ENCODE peak calls at places on chromosome 21, in nine cellular contexts. One of them, this sample, is unnamed.

GRCh38 chr21:17779486-17779885 is 39.7 kb downstream of the C21orf91 start:
- DNase-seq in activated B cell treated with CpG ODN at 0.5 μM for 24 hours: no peak
- DNase-seq in T-cell: no peak
- DNase-seq in Jurkat, Clone E6-1: no peak
- DNase-seq in heart right ventricle: no peak
- DNase-seq in HuH-7.5: no peak
- DNase-seq in G401: no peak
- DNase-seq in neural progenitor cell: no peak
- DNase-seq in mucosa of descending colon: no peak
- DNase-seq in this sample: no peak

GRCh38 chr21:23601549-23601948 is 2005.7 kb downstream of the MRPL39 start:
- DNase-seq in activated B cell treated with CpG ODN at 0.5 μM for 24 hours: no peak
- DNase-seq in T-cell: no peak
- DNase-seq in Jurkat, Clone E6-1: no peak
- DNase-seq in heart right ventricle: no peak
- DNase-seq in HuH-7.5: no peak
- DNase-seq in G401: no peak
- DNase-seq in neural progenitor cell: no peak
- DNase-seq in mucosa of descending colon: no peak
- DNase-seq in this sample: no peak

GRCh38 chr21:45989355-45990048 is 7.9 kb downstream of the COL6A1 start:
- DNase-seq in activated B cell treated with CpG ODN at 0.5 μM for 24 hours: peak
- DNase-seq in T-cell: no peak
- DNase-seq in Jurkat, Clone E6-1: no peak
- DNase-seq in heart right ventricle: no peak
- DNase-seq in HuH-7.5: no peak
- DNase-seq in G401: no peak
- DNase-seq in neural progenitor cell: no peak
- DNase-seq in mucosa of descending colon: no peak
- DNase-seq in this sample: no peak

GRCh38 chr21:44374601-44375280 is 21.3 kb downstream of the TRPM2 start:
- DNase-seq in activated B cell treated with CpG ODN at 0.5 μM for 24 hours: no peak
- DNase-seq in T-cell: no peak
- DNase-seq in Jurkat, Clone E6-1: no peak
- DNase-seq in heart right ventricle: no peak
- DNase-seq in HuH-7.5: no peak
- DNase-seq in G401: no peak
- DNase-seq in neural progenitor cell: no peak
- DNase-seq in mucosa of descending colon: no peak
- DNase-seq in this sample: no peak

GRCh38 chr21:28111151-28111619 is 881.5 kb downstream of the LTN1 start:
- DNase-seq in activated B cell treated with CpG ODN at 0.5 μM for 24 hours: no peak
- DNase-seq in T-cell: no peak
- DNase-seq in Jurkat, Clone E6-1: no peak
- DNase-seq in heart right ventricle: peak
- DNase-seq in HuH-7.5: no peak
- DNase-seq in G401: peak
- DNase-seq in neural progenitor cell: no peak
- DNase-seq in mucosa of descending colon: no peak
- DNase-seq in this sample: no peak

GRCh38 chr21:44894687-44895302 is 21.3 kb upstream of the PTTG1IP start:
- DNase-seq in activated B cell treated with CpG ODN at 0.5 μM for 24 hours: no peak
- DNase-seq in T-cell: no peak
- DNase-seq in Jurkat, Clone E6-1: no peak
- DNase-seq in heart right ventricle: peak
- DNase-seq in HuH-7.5: no peak
- DNase-seq in G401: no peak
- DNase-seq in neural progenitor cell: no peak
- DNase-seq in mucosa of descending colon: peak
- DNase-seq in this sample: no peak

GRCh38 chr21:39660191-39660590 is 47.5 kb downstream of the B3GALT5 start:
- DNase-seq in activated B cell treated with CpG ODN at 0.5 μM for 24 hours: no peak
- DNase-seq in T-cell: no peak
- DNase-seq in Jurkat, Clone E6-1: no peak
- DNase-seq in heart right ventricle: peak
- DNase-seq in HuH-7.5: no peak
- DNase-seq in G401: no peak
- DNase-seq in neural progenitor cell: no peak
- DNase-seq in mucosa of descending colon: no peak
- DNase-seq in this sample: no peak

GRCh38 chr21:36212513-36212780 is 55.8 kb downstream of the DOP1B start:
- DNase-seq in activated B cell treated with CpG ODN at 0.5 μM for 24 hours: no peak
- DNase-seq in T-cell: no peak
- DNase-seq in Jurkat, Clone E6-1: no peak
- DNase-seq in heart right ventricle: no peak
- DNase-seq in HuH-7.5: no peak
- DNase-seq in G401: no peak
- DNase-seq in neural progenitor cell: no peak
- DNase-seq in mucosa of descending colon: no peak
- DNase-seq in this sample: no peak

GRCh38 chr21:44583800-44584147 is 3.4 kb upstream of the KRTAP10-5 start:
- DNase-seq in activated B cell treated with CpG ODN at 0.5 μM for 24 hours: no peak
- DNase-seq in T-cell: no peak
- DNase-seq in Jurkat, Clone E6-1: peak
- DNase-seq in heart right ventricle: no peak
- DNase-seq in HuH-7.5: no peak
- DNase-seq in G401: no peak
- DNase-seq in neural progenitor cell: no peak
- DNase-seq in mucosa of descending colon: no peak
- DNase-seq in this sample: no peak

GRCh38 chr21:17467392-17467791 is 45.5 kb upstream of the CXADR start:
- DNase-seq in activated B cell treated with CpG ODN at 0.5 μM for 24 hours: no peak
- DNase-seq in T-cell: no peak
- DNase-seq in Jurkat, Clone E6-1: no peak
- DNase-seq in heart right ventricle: no peak
- DNase-seq in HuH-7.5: no peak
- DNase-seq in G401: no peak
- DNase-seq in neural progenitor cell: no peak
- DNase-seq in mucosa of descending colon: no peak
- DNase-seq in this sample: no peak

GRCh38 chr21:43884012-43884860 is 19.2 kb downstream of the AGPAT3 start:
- DNase-seq in activated B cell treated with CpG ODN at 0.5 μM for 24 hours: no peak
- DNase-seq in T-cell: no peak
- DNase-seq in Jurkat, Clone E6-1: no peak
- DNase-seq in heart right ventricle: no peak
- DNase-seq in HuH-7.5: peak
- DNase-seq in G401: no peak
- DNase-seq in neural progenitor cell: peak
- DNase-seq in mucosa of descending colon: peak
- DNase-seq in this sample: no peak

GRCh38 chr21:14699433-14700410 is 153.6 kb upstream of the SAMSN1 start:
- DNase-seq in activated B cell treated with CpG ODN at 0.5 μM for 24 hours: no peak
- DNase-seq in T-cell: no peak
- DNase-seq in Jurkat, Clone E6-1: no peak
- DNase-seq in heart right ventricle: no peak
- DNase-seq in HuH-7.5: no peak
- DNase-seq in G401: no peak
- DNase-seq in neural progenitor cell: no peak
- DNase-seq in mucosa of descending colon: no peak
- DNase-seq in this sample: no peak

GRCh38 chr21:43779660-43780059 is 3.6 kb upstream of the CSTB start:
- DNase-seq in activated B cell treated with CpG ODN at 0.5 μM for 24 hours: no peak
- DNase-seq in T-cell: no peak
- DNase-seq in Jurkat, Clone E6-1: peak
- DNase-seq in heart right ventricle: no peak
- DNase-seq in HuH-7.5: no peak
- DNase-seq in G401: no peak
- DNase-seq in neural progenitor cell: no peak
- DNase-seq in mucosa of descending colon: no peak
- DNase-seq in this sample: no peak